ENCODE peak calls at places on chromosome 13, in eight cellular contexts. One of them, this sample, is unnamed.

GRCh38 chr13:99214691-99215090 is 14.0 kb downstream of the UBAC2 start:
- DNase-seq in spleen: no peak
- DNase-seq in AG04450: no peak
- DNase-seq in ovary: no peak
- DNase-seq in brain microvascular endothelial cell: no peak
- DNase-seq in suprapubic skin: no peak
- DNase-seq in glutamatergic neuron: no peak
- DNase-seq in colonic mucosa: no peak
- DNase-seq in this sample: no peak

GRCh38 chr13:44906758-44907157 is 82.5 kb downstream of the NUFIP1 start:
- DNase-seq in spleen: no peak
- DNase-seq in AG04450: no peak
- DNase-seq in ovary: peak
- DNase-seq in brain microvascular endothelial cell: no peak
- DNase-seq in suprapubic skin: no peak
- DNase-seq in glutamatergic neuron: no peak
- DNase-seq in colonic mucosa: no peak
- DNase-seq in this sample: no peak

GRCh38 chr13:24511019-24511823 is 1.4 kb downstream of the PARP4 start:
- DNase-seq in spleen: peak
- DNase-seq in AG04450: peak
- DNase-seq in ovary: no peak
- DNase-seq in brain microvascular endothelial cell: peak
- DNase-seq in suprapubic skin: no peak
- DNase-seq in glutamatergic neuron: no peak
- DNase-seq in colonic mucosa: peak
- DNase-seq in this sample: peak

GRCh38 chr13:108214511-108215383 is 589 bp downstream of the LIG4 start:
- DNase-seq in spleen: peak
- DNase-seq in AG04450: no peak
- DNase-seq in ovary: no peak
- DNase-seq in brain microvascular endothelial cell: no peak
- DNase-seq in suprapubic skin: peak
- DNase-seq in glutamatergic neuron: peak
- DNase-seq in colonic mucosa: peak
- DNase-seq in this sample: no peak

GRCh38 chr13:42354246-42355117 is 82.5 kb downstream of the AKAP11 start:
- DNase-seq in spleen: no peak
- DNase-seq in AG04450: peak
- DNase-seq in ovary: no peak
- DNase-seq in brain microvascular endothelial cell: peak
- DNase-seq in suprapubic skin: no peak
- DNase-seq in glutamatergic neuron: no peak
- DNase-seq in colonic mucosa: no peak
- DNase-seq in this sample: no peak

GRCh38 chr13:57582032-57582431 is 49.5 kb upstream of the PCDH17 start:
- DNase-seq in spleen: peak
- DNase-seq in AG04450: no peak
- DNase-seq in ovary: no peak
- DNase-seq in brain microvascular endothelial cell: no peak
- DNase-seq in suprapubic skin: no peak
- DNase-seq in glutamatergic neuron: no peak
- DNase-seq in colonic mucosa: no peak
- DNase-seq in this sample: no peak

GRCh38 chr13:45179428-45179827 is 21.4 kb downstream of the KCTD4 start:
- DNase-seq in spleen: no peak
- DNase-seq in AG04450: no peak
- DNase-seq in ovary: no peak
- DNase-seq in brain microvascular endothelial cell: no peak
- DNase-seq in suprapubic skin: no peak
- DNase-seq in glutamatergic neuron: no peak
- DNase-seq in colonic mucosa: peak
- DNase-seq in this sample: no peak

GRCh38 chr13:100512422-100512821 is 76.2 kb downstream of the GGACT start:
- DNase-seq in spleen: no peak
- DNase-seq in AG04450: no peak
- DNase-seq in ovary: no peak
- DNase-seq in brain microvascular endothelial cell: peak
- DNase-seq in suprapubic skin: no peak
- DNase-seq in glutamatergic neuron: no peak
- DNase-seq in colonic mucosa: no peak
- DNase-seq in this sample: no peak

GRCh38 chr13:95745289-95745688 is 68.3 kb downstream of the DNAJC3 start:
- DNase-seq in spleen: no peak
- DNase-seq in AG04450: no peak
- DNase-seq in ovary: no peak
- DNase-seq in brain microvascular endothelial cell: no peak
- DNase-seq in suprapubic skin: no peak
- DNase-seq in glutamatergic neuron: no peak
- DNase-seq in colonic mucosa: no peak
- DNase-seq in this sample: no peak

GRCh38 chr13:41465215-41465907 is 8.0 kb downstream of the RGCC start:
- DNase-seq in spleen: peak
- DNase-seq in AG04450: peak
- DNase-seq in ovary: no peak
- DNase-seq in brain microvascular endothelial cell: peak
- DNase-seq in suprapubic skin: no peak
- DNase-seq in glutamatergic neuron: no peak
- DNase-seq in colonic mucosa: peak
- DNase-seq in this sample: peak

GRCh38 chr13:109744512-109745051 is 41.8 kb downstream of the IRS2 start:
- DNase-seq in spleen: no peak
- DNase-seq in AG04450: peak
- DNase-seq in ovary: peak
- DNase-seq in brain microvascular endothelial cell: peak
- DNase-seq in suprapubic skin: no peak
- DNase-seq in glutamatergic neuron: no peak
- DNase-seq in colonic mucosa: peak
- DNase-seq in this sample: no peak

GRCh38 chr13:72849571-72849970 is 67.6 kb downstream of the PIBF1 start:
- DNase-seq in spleen: no peak
- DNase-seq in AG04450: no peak
- DNase-seq in ovary: no peak
- DNase-seq in brain microvascular endothelial cell: no peak
- DNase-seq in suprapubic skin: no peak
- DNase-seq in glutamatergic neuron: no peak
- DNase-seq in colonic mucosa: no peak
- DNase-seq in this sample: no peak

GRCh38 chr13:29505950-29506349 is 89.5 kb downstream of the SLC7A1 start:
- DNase-seq in spleen: peak
- DNase-seq in AG04450: no peak
- DNase-seq in ovary: no peak
- DNase-seq in brain microvascular endothelial cell: no peak
- DNase-seq in suprapubic skin: no peak
- DNase-seq in glutamatergic neuron: no peak
- DNase-seq in colonic mucosa: no peak
- DNase-seq in this sample: no peak

GRCh38 chr13:35484384-35484783 is 7.9 kb upstream of the MAB21L1 start:
- DNase-seq in spleen: no peak
- DNase-seq in AG04450: no peak
- DNase-seq in ovary: no peak
- DNase-seq in brain microvascular endothelial cell: no peak
- DNase-seq in suprapubic skin: no peak
- DNase-seq in glutamatergic neuron: peak
- DNase-seq in colonic mucosa: no peak
- DNase-seq in this sample: no peak

GRCh38 chr13:29284726-29285125 is 310.8 kb downstream of the SLC7A1 start:
- DNase-seq in spleen: no peak
- DNase-seq in AG04450: no peak
- DNase-seq in ovary: no peak
- DNase-seq in brain microvascular endothelial cell: no peak
- DNase-seq in suprapubic skin: no peak
- DNase-seq in glutamatergic neuron: no peak
- DNase-seq in colonic mucosa: no peak
- DNase-seq in this sample: no peak

GRCh38 chr13:111183959-111184684 is 69.0 kb downstream of the ARHGEF7 start:
- DNase-seq in spleen: no peak
- DNase-seq in AG04450: no peak
- DNase-seq in ovary: peak
- DNase-seq in brain microvascular endothelial cell: no peak
- DNase-seq in suprapubic skin: no peak
- DNase-seq in glutamatergic neuron: no peak
- DNase-seq in colonic mucosa: no peak
- DNase-seq in this sample: no peak

GRCh38 chr13:94344126-94344863 is 135.2 kb downstream of the DCT start:
- DNase-seq in spleen: no peak
- DNase-seq in AG04450: no peak
- DNase-seq in ovary: no peak
- DNase-seq in brain microvascular endothelial cell: peak
- DNase-seq in suprapubic skin: no peak
- DNase-seq in glutamatergic neuron: no peak
- DNase-seq in colonic mucosa: no peak
- DNase-seq in this sample: no peak

GRCh38 chr13:40152145-40152544 is 496.7 kb downstream of the COG6 start:
- DNase-seq in spleen: no peak
- DNase-seq in AG04450: peak
- DNase-seq in ovary: no peak
- DNase-seq in brain microvascular endothelial cell: peak
- DNase-seq in suprapubic skin: no peak
- DNase-seq in glutamatergic neuron: no peak
- DNase-seq in colonic mucosa: no peak
- DNase-seq in this sample: no peak

GRCh38 chr13:45674908-45675307 is 27.2 kb upstream of the CBY2 start:
- DNase-seq in spleen: no peak
- DNase-seq in AG04450: no peak
- DNase-seq in ovary: no peak
- DNase-seq in brain microvascular endothelial cell: peak
- DNase-seq in suprapubic skin: no peak
- DNase-seq in glutamatergic neuron: no peak
- DNase-seq in colonic mucosa: no peak
- DNase-seq in this sample: no peak

DNA sequence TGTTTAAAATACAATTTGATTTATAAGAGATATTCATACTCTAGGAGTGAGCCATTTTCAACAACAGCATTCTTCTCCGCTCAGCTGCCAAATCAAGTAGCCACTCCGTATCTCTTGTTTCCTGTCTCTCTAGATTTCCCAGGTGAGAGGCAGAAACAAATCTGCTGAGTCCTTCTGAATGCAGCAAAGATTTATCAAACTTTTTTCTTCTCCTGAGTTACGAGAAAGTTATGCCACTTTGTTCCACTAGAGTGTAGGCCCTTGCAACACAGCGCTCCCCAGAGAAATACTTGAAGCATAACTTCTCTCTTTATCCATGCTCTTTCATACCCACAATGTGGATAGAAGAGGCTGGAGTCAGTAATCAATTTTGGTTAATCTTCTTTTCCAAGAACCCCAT is 1960.8 kb downstream of the OLFM4 start:
- DNase-seq in spleen: no peak
- DNase-seq in AG04450: no peak
- DNase-seq in ovary: no peak
- DNase-seq in brain microvascular endothelial cell: no peak
- DNase-seq in suprapubic skin: no peak
- DNase-seq in glutamatergic neuron: no peak
- DNase-seq in colonic mucosa: no peak
- DNase-seq in this sample: no peak
- TF ChIP-seq CTCF in spleen: no peak
- TF ChIP-seq CTCF in AG04450: no peak
- TF ChIP-seq CTCF in ovary: no peak
- TF ChIP-seq CTCF in brain microvascular endothelial cell: no peak
- TF ChIP-seq CTCF in suprapubic skin: no peak
- TF ChIP-seq CTCF in glutamatergic neuron: no peak
- TF ChIP-seq CTCF in colonic mucosa: no peak
- TF ChIP-seq CTCF in this sample: no peak

GRCh38 chr13:22736084-22736767 is 444.6 kb upstream of the SGCG start:
- DNase-seq in spleen: peak
- DNase-seq in AG04450: no peak
- DNase-seq in ovary: no peak
- DNase-seq in brain microvascular endothelial cell: no peak
- DNase-seq in suprapubic skin: no peak
- DNase-seq in glutamatergic neuron: no peak
- DNase-seq in colonic mucosa: no peak
- DNase-seq in this sample: no peak

GRCh38 chr13:22738357-22738756 is 442.4 kb upstream of the SGCG start:
- DNase-seq in spleen: no peak
- DNase-seq in AG04450: no peak
- DNase-seq in ovary: no peak
- DNase-seq in brain microvascular endothelial cell: no peak
- DNase-seq in suprapubic skin: no peak
- DNase-seq in glutamatergic neuron: no peak
- DNase-seq in colonic mucosa: no peak
- DNase-seq in this sample: no peak

GRCh38 chr13:22744688-22745452 is 435.9 kb upstream of the SGCG start:
- DNase-seq in spleen: no peak
- DNase-seq in AG04450: no peak
- DNase-seq in ovary: no peak
- DNase-seq in brain microvascular endothelial cell: no peak
- DNase-seq in suprapubic skin: no peak
- DNase-seq in glutamatergic neuron: no peak
- DNase-seq in colonic mucosa: no peak
- DNase-seq in this sample: no peak

GRCh38 chr13:22736768-22737092 is 444.0 kb upstream of the SGCG start:
- DNase-seq in spleen: no peak
- DNase-seq in AG04450: no peak
- DNase-seq in ovary: no peak
- DNase-seq in brain microvascular endothelial cell: no peak
- DNase-seq in suprapubic skin: no peak
- DNase-seq in glutamatergic neuron: no peak
- DNase-seq in colonic mucosa: no peak
- DNase-seq in this sample: no peak

GRCh38 chr13:22740264-22740663 is 440.5 kb upstream of the SGCG start:
- DNase-seq in spleen: no peak
- DNase-seq in AG04450: no peak
- DNase-seq in ovary: no peak
- DNase-seq in brain microvascular endothelial cell: no peak
- DNase-seq in suprapubic skin: no peak
- DNase-seq in glutamatergic neuron: no peak
- DNase-seq in colonic mucosa: no peak
- DNase-seq in this sample: no peak
- TF ChIP-seq CTCF in spleen: no peak
- TF ChIP-seq CTCF in AG04450: no peak
- TF ChIP-seq CTCF in ovary: no peak
- TF ChIP-seq CTCF in brain microvascular endothelial cell: no peak
- TF ChIP-seq CTCF in suprapubic skin: no peak
- TF ChIP-seq CTCF in glutamatergic neuron: peak
- TF ChIP-seq CTCF in colonic mucosa: no peak
- TF ChIP-seq CTCF in this sample: no peak

DNA sequence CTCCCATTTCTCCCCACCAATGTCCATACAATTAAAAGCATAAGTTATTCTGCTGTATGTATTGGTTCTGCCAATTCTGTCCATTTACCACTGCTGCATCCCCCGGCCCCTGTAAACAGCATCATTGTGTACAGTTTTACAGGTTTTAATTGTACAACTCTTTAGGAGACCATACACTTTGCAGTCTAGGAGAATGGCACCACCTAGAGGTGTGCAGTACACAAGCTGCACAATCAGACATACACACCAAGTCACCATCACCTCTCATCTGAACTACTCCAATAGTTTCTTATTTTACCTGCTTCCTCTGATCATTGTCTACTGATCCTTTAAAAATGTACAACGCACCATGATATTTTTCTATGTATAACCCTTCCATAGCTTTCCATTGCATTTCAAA is 855.9 kb upstream of the KLHL1 start:
- DNase-seq in spleen: no peak
- DNase-seq in AG04450: no peak
- DNase-seq in ovary: no peak
- DNase-seq in brain microvascular endothelial cell: no peak
- DNase-seq in suprapubic skin: no peak
- DNase-seq in glutamatergic neuron: no peak
- DNase-seq in colonic mucosa: no peak
- DNase-seq in this sample: no peak
- TF ChIP-seq CTCF in spleen: no peak
- TF ChIP-seq CTCF in AG04450: peak
- TF ChIP-seq CTCF in ovary: no peak
- TF ChIP-seq CTCF in brain microvascular endothelial cell: peak
- TF ChIP-seq CTCF in suprapubic skin: no peak
- TF ChIP-seq CTCF in glutamatergic neuron: peak
- TF ChIP-seq CTCF in colonic mucosa: no peak
- TF ChIP-seq CTCF in this sample: no peak

GRCh38 chr13:75327132-75327505 is 154.8 kb downstream of the TBC1D4 start:
- DNase-seq in spleen: no peak
- DNase-seq in AG04450: no peak
- DNase-seq in ovary: no peak
- DNase-seq in brain microvascular endothelial cell: no peak
- DNase-seq in suprapubic skin: no peak
- DNase-seq in glutamatergic neuron: no peak
- DNase-seq in colonic mucosa: no peak
- DNase-seq in this sample: no peak
- TF ChIP-seq CTCF in spleen: no peak
- TF ChIP-seq CTCF in AG04450: no peak
- TF ChIP-seq CTCF in ovary: no peak
- TF ChIP-seq CTCF in brain microvascular endothelial cell: no peak
- TF ChIP-seq CTCF in suprapubic skin: no peak
- TF ChIP-seq CTCF in glutamatergic neuron: no peak
- TF ChIP-seq CTCF in colonic mucosa: no peak
- TF ChIP-seq CTCF in this sample: no peak